ENCODE peak calls at places on chromosomes 2 and 18, in four cellular contexts. One of them, this sample, is unnamed.

GRCh38 chr2:85288244-85288725 is 39.5 kb downstream of the TGOLN2 start:
- DNase-seq in stimulated activated CD8-positive, alpha-beta memory T cell treated with anti-CD3 and anti-CD28 coated beads, Interleukin-15, amount 100 ng/mL, for 1 hour: no peak
- DNase-seq in AG08395: peak
- DNase-seq in NCI-H1436: no peak
- DNase-seq in this sample: no peak

GRCh38 chr2:40200516-40200915 is 251.4 kb downstream of the SLC8A1 start:
- DNase-seq in stimulated activated CD8-positive, alpha-beta memory T cell treated with anti-CD3 and anti-CD28 coated beads, Interleukin-15, amount 100 ng/mL, for 1 hour: no peak
- DNase-seq in AG08395: peak
- DNase-seq in NCI-H1436: no peak
- DNase-seq in this sample: no peak

GRCh38 chr2:161586517-161587167 is 37.6 kb upstream of the SLC4A10 start:
- DNase-seq in stimulated activated CD8-positive, alpha-beta memory T cell treated with anti-CD3 and anti-CD28 coated beads, Interleukin-15, amount 100 ng/mL, for 1 hour: no peak
- DNase-seq in AG08395: peak
- DNase-seq in NCI-H1436: peak
- DNase-seq in this sample: peak

GRCh38 chr18:45590060-45590537 is 25.2 kb upstream of the SLC14A2 start:
- DNase-seq in stimulated activated CD8-positive, alpha-beta memory T cell treated with anti-CD3 and anti-CD28 coated beads, Interleukin-15, amount 100 ng/mL, for 1 hour: no peak
- DNase-seq in AG08395: peak
- DNase-seq in NCI-H1436: no peak
- DNase-seq in this sample: no peak

GRCh38 chr2:176281267-176281666 is 12.0 kb downstream of the MTX2 start:
- DNase-seq in stimulated activated CD8-positive, alpha-beta memory T cell treated with anti-CD3 and anti-CD28 coated beads, Interleukin-15, amount 100 ng/mL, for 1 hour: no peak
- DNase-seq in AG08395: peak
- DNase-seq in NCI-H1436: no peak
- DNase-seq in this sample: no peak

GRCh38 chr2:225010804-225011203 is 31.5 kb downstream of the DOCK10 start:
- DNase-seq in stimulated activated CD8-positive, alpha-beta memory T cell treated with anti-CD3 and anti-CD28 coated beads, Interleukin-15, amount 100 ng/mL, for 1 hour: no peak
- DNase-seq in AG08395: peak
- DNase-seq in NCI-H1436: no peak
- DNase-seq in this sample: no peak

GRCh38 chr2:28119631-28120030 is 229.1 kb downstream of the BABAM2 start:
- DNase-seq in stimulated activated CD8-positive, alpha-beta memory T cell treated with anti-CD3 and anti-CD28 coated beads, Interleukin-15, amount 100 ng/mL, for 1 hour: no peak
- DNase-seq in AG08395: no peak
- DNase-seq in NCI-H1436: no peak
- DNase-seq in this sample: no peak

GRCh38 chr18:21109936-21110666 is 1.5 kb downstream of the ROCK1 start:
- DNase-seq in stimulated activated CD8-positive, alpha-beta memory T cell treated with anti-CD3 and anti-CD28 coated beads, Interleukin-15, amount 100 ng/mL, for 1 hour: no peak
- DNase-seq in AG08395: no peak
- DNase-seq in NCI-H1436: no peak
- DNase-seq in this sample: no peak

GRCh38 chr18:55869965-55870585 is 282.1 kb upstream of the TCF4 start:
- DNase-seq in stimulated activated CD8-positive, alpha-beta memory T cell treated with anti-CD3 and anti-CD28 coated beads, Interleukin-15, amount 100 ng/mL, for 1 hour: no peak
- DNase-seq in AG08395: peak
- DNase-seq in NCI-H1436: no peak
- DNase-seq in this sample: no peak

GRCh38 chr2:239009001-239009961 is 161.4 kb downstream of the TWIST2 start:
- DNase-seq in stimulated activated CD8-positive, alpha-beta memory T cell treated with anti-CD3 and anti-CD28 coated beads, Interleukin-15, amount 100 ng/mL, for 1 hour: no peak
- DNase-seq in AG08395: no peak
- DNase-seq in NCI-H1436: no peak
- DNase-seq in this sample: no peak

GRCh38 chr18:2641638-2642037 is 13.9 kb upstream of the SMCHD1 start:
- DNase-seq in stimulated activated CD8-positive, alpha-beta memory T cell treated with anti-CD3 and anti-CD28 coated beads, Interleukin-15, amount 100 ng/mL, for 1 hour: no peak
- DNase-seq in AG08395: no peak
- DNase-seq in NCI-H1436: no peak
- DNase-seq in this sample: no peak

GRCh38 chr2:31770718-31771117 is 190.0 kb upstream of the SRD5A2 start:
- DNase-seq in stimulated activated CD8-positive, alpha-beta memory T cell treated with anti-CD3 and anti-CD28 coated beads, Interleukin-15, amount 100 ng/mL, for 1 hour: no peak
- DNase-seq in AG08395: no peak
- DNase-seq in NCI-H1436: no peak
- DNase-seq in this sample: no peak

GRCh38 chr2:195737531-195738162 is 80.6 kb downstream of the SLC39A10 start:
- DNase-seq in stimulated activated CD8-positive, alpha-beta memory T cell treated with anti-CD3 and anti-CD28 coated beads, Interleukin-15, amount 100 ng/mL, for 1 hour: no peak
- DNase-seq in AG08395: no peak
- DNase-seq in NCI-H1436: no peak
- DNase-seq in this sample: no peak

GRCh38 chr2:219499555-219499954 is 864 bp downstream of the GMPPA start:
- DNase-seq in stimulated activated CD8-positive, alpha-beta memory T cell treated with anti-CD3 and anti-CD28 coated beads, Interleukin-15, amount 100 ng/mL, for 1 hour: no peak
- DNase-seq in AG08395: no peak
- DNase-seq in NCI-H1436: no peak
- DNase-seq in this sample: no peak

GRCh38 chr2:240960309-240960962 is 38.0 kb upstream of the SNED1 start:
- DNase-seq in stimulated activated CD8-positive, alpha-beta memory T cell treated with anti-CD3 and anti-CD28 coated beads, Interleukin-15, amount 100 ng/mL, for 1 hour: no peak
- DNase-seq in AG08395: no peak
- DNase-seq in NCI-H1436: no peak
- DNase-seq in this sample: no peak

GRCh38 chr2:52192656-52193055 is 1160.7 kb upstream of the NRXN1 start:
- DNase-seq in stimulated activated CD8-positive, alpha-beta memory T cell treated with anti-CD3 and anti-CD28 coated beads, Interleukin-15, amount 100 ng/mL, for 1 hour: no peak
- DNase-seq in AG08395: no peak
- DNase-seq in NCI-H1436: no peak
- DNase-seq in this sample: no peak

GRCh38 chr2:216803803-216804202 is 56.1 kb downstream of the TNP1 start:
- DNase-seq in stimulated activated CD8-positive, alpha-beta memory T cell treated with anti-CD3 and anti-CD28 coated beads, Interleukin-15, amount 100 ng/mL, for 1 hour: no peak
- DNase-seq in AG08395: no peak
- DNase-seq in NCI-H1436: no peak
- DNase-seq in this sample: no peak

GRCh38 chr2:203122317-203122998 is 107.8 kb downstream of the NBEAL1 start:
- DNase-seq in stimulated activated CD8-positive, alpha-beta memory T cell treated with anti-CD3 and anti-CD28 coated beads, Interleukin-15, amount 100 ng/mL, for 1 hour: no peak
- DNase-seq in AG08395: no peak
- DNase-seq in NCI-H1436: peak
- DNase-seq in this sample: no peak

GRCh38 chr2:236940497-236940896 is 145.2 kb upstream of the COPS8 start:
- DNase-seq in stimulated activated CD8-positive, alpha-beta memory T cell treated with anti-CD3 and anti-CD28 coated beads, Interleukin-15, amount 100 ng/mL, for 1 hour: no peak
- DNase-seq in AG08395: no peak
- DNase-seq in NCI-H1436: no peak
- DNase-seq in this sample: no peak

GRCh38 chr2:128605931-128606330 is 287.3 kb upstream of the HS6ST1 start:
- DNase-seq in stimulated activated CD8-positive, alpha-beta memory T cell treated with anti-CD3 and anti-CD28 coated beads, Interleukin-15, amount 100 ng/mL, for 1 hour: no peak
- DNase-seq in AG08395: no peak
- DNase-seq in NCI-H1436: no peak
- DNase-seq in this sample: no peak